ENCODE peak calls at places on chromosomes 3 and 15, in six cellular contexts. E, H, O, U, R and M are unnamed samples.
A peak's percentile ranks its signal among the peaks of the same experiment; 100 is the strongest.

GRCh38 chr3:153927107-153927506 is 194.1 kb upstream of the ARHGEF26 start:
- DNase-seq in H (no peak), U (no peak), E (peak; percentile 41), O (peak; percentile 38), R (no peak), M (no peak)

GRCh38 chr3:109553573-109554371 is 216.4 kb upstream of the DPPA4 start:
- DNase-seq in O (peak; percentile 11), E (peak; percentile 19), H (no peak), R (no peak), U (no peak), M (no peak)

GRCh38 chr15:55791576-55792400 is 48.8 kb upstream of the PRTG start:
- DNase-seq in R (no peak), U (no peak), O (peak; percentile 67), E (no peak), H (no peak), M (no peak)

GRCh38 chr3:188573286-188573928 is 419.4 kb downstream of the LPP start:
- DNase-seq in H (no peak), E (peak; percentile 46), O (no peak), U (no peak), R (no peak), M (no peak)

GRCh38 chr3:171768281-171768925 is 41.9 kb downstream of the PLD1 start:
- DNase-seq in H (no peak), E (no peak), U (no peak), R (no peak), O (no peak), M (no peak)

GRCh38 chr3:176663819-176664218 is 533.5 kb downstream of the TBL1XR1 start:
- DNase-seq in U (no peak), R (no peak), H (no peak), O (peak; percentile 59), E (peak; percentile 54), M (no peak)

GRCh38 chr3:56826831-56827722 is 25.3 kb upstream of the ARHGEF3 start:
- DNase-seq in H (no peak), E (no peak), U (no peak), O (peak; percentile 66), R (no peak), M (no peak)

GRCh38 chr3:186057594-186057993 is 51.3 kb downstream of the ETV5 start:
- DNase-seq in O (peak; percentile 85), U (no peak), R (no peak), H (no peak), E (peak; percentile 65), M (no peak)

GRCh38 chr15:66833803-66834202 is 131.8 kb downstream of the SMAD6 start:
- DNase-seq in O (peak; percentile 64), E (no peak), R (no peak), U (no peak), H (no peak), M (no peak)

GRCh38 chr3:15405448-15406050 is 21.8 kb downstream of the METTL6 start:
- DNase-seq in H (no peak), E (peak; percentile 80), R (no peak), O (peak; percentile 67), U (no peak), M (no peak)

GRCh38 chr15:48317221-48317620 is 14.0 kb upstream of the DUT start:
- DNase-seq in H (no peak), O (peak; percentile 30), E (no peak), R (no peak), U (no peak), M (no peak)

GRCh38 chr15:87121357-87121756 is 1041.7 kb downstream of the AGBL1 start:
- DNase-seq in U (no peak), R (no peak), E (no peak), H (no peak), O (peak; percentile 68), M (no peak)

GRCh38 chr15:48940508-48940907 is 23.2 kb downstream of the SHC4 start:
- DNase-seq in O (peak; percentile 90), U (no peak), E (no peak), R (no peak), H (no peak), M (no peak)

GRCh38 chr15:33091983-33092688 is 102.4 kb downstream of the FMN1 start:
- DNase-seq in R (peak; percentile 60), O (no peak), H (no peak), U (no peak), E (no peak), M (no peak)

GRCh38 chr15:48064435-48064834 is 56.4 kb upstream of the SLC24A5 start:
- DNase-seq in U (no peak), O (no peak), E (no peak), R (no peak), H (no peak), M (no peak)

GRCh38 chr3:112117826-112118571 is 15.0 kb downstream of the GCSAM start:
- DNase-seq in H (no peak), U (no peak), R (no peak), E (peak; percentile 57), O (no peak), M (no peak)

GRCh38 chr3:105409364-105409763 is 42.7 kb downstream of the ALCAM start:
- DNase-seq in R (no peak), U (no peak), E (no peak), H (no peak), O (peak; percentile 89), M (no peak)

GRCh38 chr15:68045289-68046265 is 8.5 kb upstream of the PIAS1 start:
- DNase-seq in U (no peak), H (no peak), O (no peak), E (no peak), R (no peak), M (no peak)

GRCh38 chr15:25247418-25248030 is 191.3 kb downstream of the UBE3A start:
- DNase-seq in R (peak; percentile 4), E (no peak), H (no peak), U (no peak), O (no peak), M (no peak)

GRCh38 chr3:172203522-172204258 is 164.3 kb downstream of the FNDC3B start:
- DNase-seq in R (peak; percentile 28), E (no peak), U (peak; percentile 53), O (no peak), H (no peak), M (no peak)

GRCh38 chr3:14574183-14574582 is 34.0 kb upstream of the GRIP2 start:
- DNase-seq in H (no peak), U (no peak), E (no peak), O (no peak), R (no peak), M (no peak)

GRCh38 chr3:140050977-140051957 is 116.3 kb downstream of the CLSTN2 start:
- DNase-seq in O (peak; percentile 8), E (peak; percentile 60), U (peak; percentile 61), H (no peak), R (no peak), M (no peak)

GRCh38 chr15:77516076-77516475 is 95.4 kb downstream of the HMG20A start:
- DNase-seq in E (no peak), U (no peak), H (no peak), R (no peak), O (no peak), M (no peak)

GRCh38 chr15:40367038-40367672 is 9.1 kb downstream of the DISP2 start:
- DNase-seq in E (no peak), U (peak; percentile 85), O (no peak), R (peak; percentile 63), H (no peak), M (no peak)

GRCh38 chr15:57079907-57080750 is 161.7 kb downstream of the TCF12 start:
- DNase-seq in U (no peak), E (peak; percentile 34), R (no peak), O (no peak), H (no peak), M (no peak)

GRCh38 chr15:57086857-57087427 is 168.5 kb downstream of the TCF12 start:
- DNase-seq in U (no peak), R (no peak), E (no peak), H (no peak), O (no peak), M (no peak)

GRCh38 chr15:57089815-57090214 is 171.4 kb downstream of the TCF12 start:
- DNase-seq in E (no peak), O (no peak), R (no peak), U (no peak), H (no peak), M (no peak)

GRCh38 chr15:57084178-57084577 is 165.7 kb downstream of the TCF12 start:
- DNase-seq in H (no peak), O (no peak), R (no peak), E (no peak), U (no peak), M (no peak)

GRCh38 chr15:57085267-57085666 is 166.8 kb downstream of the TCF12 start:
- DNase-seq in U (no peak), O (peak; percentile 53), H (no peak), E (no peak), R (no peak), M (no peak)
- TF ChIP-seq CTCF in U (no peak), O (no peak), H (no peak), E (no peak), R (no peak), M (no peak)

DNA sequence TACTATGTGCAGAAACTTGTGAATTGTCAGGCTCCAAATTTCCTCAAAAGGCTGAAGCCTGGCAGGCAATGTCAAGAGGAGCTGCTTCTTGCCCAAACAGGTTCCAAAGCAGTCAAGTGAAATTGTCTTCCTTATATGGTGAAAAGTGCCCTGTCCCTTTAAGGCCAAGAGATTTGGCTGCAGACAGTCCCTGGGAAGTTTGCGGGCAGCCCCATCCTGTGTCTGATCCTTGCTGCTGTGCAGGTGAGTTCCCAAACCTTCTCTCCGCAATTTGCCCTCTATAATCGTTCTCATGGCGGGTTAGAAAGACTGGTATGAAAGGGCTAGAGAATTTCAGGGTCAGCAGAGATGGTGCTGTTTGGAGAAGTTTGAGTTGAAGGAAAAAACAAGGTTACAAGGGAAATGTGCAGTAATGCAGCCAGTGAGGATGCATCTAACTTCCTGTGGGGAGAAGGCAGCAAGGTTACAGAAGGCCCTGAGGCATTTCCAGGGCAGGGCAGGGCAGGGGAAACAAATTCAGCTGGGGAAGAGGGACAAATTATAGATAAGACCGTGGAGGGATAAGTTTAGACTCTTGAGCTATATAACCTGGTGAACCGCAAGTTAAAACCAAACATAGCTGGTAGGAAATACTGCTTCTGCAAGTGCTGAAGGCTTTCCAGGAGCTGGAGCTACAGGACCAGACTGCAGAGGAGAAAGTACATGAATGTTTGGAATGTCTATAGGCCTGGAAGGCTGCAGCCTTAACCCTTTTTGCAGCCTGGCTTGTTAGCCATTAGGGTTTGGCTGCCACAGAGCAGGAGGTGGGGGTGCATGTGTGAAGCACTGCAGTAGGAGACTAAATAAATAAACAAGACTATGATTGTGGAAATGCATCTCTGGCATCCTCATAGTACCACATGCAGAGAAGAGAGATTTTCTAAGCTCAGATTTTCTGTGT is 256.2 kb upstream of the IL12A start:
- DNase-seq in H (no peak), U (no peak), O (peak; percentile 64), R (no peak), E (peak; percentile 80), M (no peak)
- TF ChIP-seq CTCF in H (no peak), U (no peak), O (no peak), R (no peak), E (no peak), M (no peak)

DNA sequence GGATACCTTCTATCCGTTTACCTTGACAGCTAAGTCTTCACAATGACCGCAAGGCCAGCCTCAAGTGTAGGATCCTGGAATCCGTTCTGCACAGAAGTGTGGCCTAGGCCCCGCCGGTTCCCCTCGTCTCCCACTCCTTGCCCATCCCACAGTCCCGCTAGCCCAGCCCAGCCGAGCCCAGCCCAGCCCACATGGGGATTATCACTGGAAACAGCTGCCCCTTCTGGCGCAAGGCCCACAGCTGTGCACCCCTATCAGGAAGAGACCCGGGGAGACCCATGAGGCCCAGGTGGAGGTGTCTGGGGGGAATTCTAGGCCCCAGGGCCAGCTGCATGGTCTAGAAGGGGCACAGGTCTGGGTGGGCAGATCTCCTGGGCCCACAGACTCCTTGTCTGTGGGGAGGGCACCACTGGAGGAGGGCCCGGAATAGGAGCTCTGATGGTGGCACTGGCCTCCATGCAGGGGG is 27.9 kb upstream of the KLF13 start:
- DNase-seq in O (no peak), H (no peak), E (no peak), U (no peak), R (no peak), M (no peak)
- TF ChIP-seq CTCF in O (no peak), H (no peak), E (no peak), U (no peak), R (no peak), M (no peak)

GRCh38 chr3:82707035-82707434 is 945.6 kb upstream of the GBE1 start:
- DNase-seq in O (peak; percentile 11), H (no peak), R (no peak), E (peak; percentile 41), U (peak; percentile 32), M (no peak)
- TF ChIP-seq CTCF in O (peak; percentile 28), H (no peak), R (no peak), E (peak; percentile 34), U (no peak), M (peak; percentile 48)